ENCODE peak calls at places on chromosomes 6 and 20, in eight cellular contexts. E, L, S, C, N, T, W and D are unnamed samples. For H3K36me3 and H3K27me3, the result is how much of the 10 kb centered on the place peaks cover.

GRCh38 chr20:61454053-61454452 is 202.0 kb downstream of the CDH4 start:
- DNase-seq in E (no peak), L (no peak), S (no peak), C (no peak), N (no peak), T (no peak), W (no peak), D (no peak)

GRCh38 chr6:155050311-155050710 is 55.2 kb downstream of the TIAM2 start:
- DNase-seq in E (no peak), L (no peak), S (no peak), C (no peak), N (no peak), T (no peak), W (no peak), D (no peak)

GRCh38 chr6:26022166-26022510 is 59.5 kb downstream of the TRIM38 start:
- DNase-seq in E (peak), L (no peak), S (peak), C (no peak), N (peak), T (peak), W (peak), D (peak)

GRCh38 chr6:85465762-85466161 is 15.9 kb downstream of the NT5E start:
- DNase-seq in E (no peak), L (no peak), S (no peak), C (no peak), N (no peak), T (no peak), W (no peak), D (no peak)

GRCh38 chr6:103872219-103872618 is 987.5 kb downstream of the HACE1 start:
- DNase-seq in E (no peak), L (no peak), S (no peak), C (no peak), N (no peak), T (no peak), W (no peak), D (no peak)

GRCh38 chr20:826695-827323 is 6.7 kb upstream of the FAM110A start:
- DNase-seq in E (no peak), L (no peak), S (no peak), C (no peak), N (no peak), T (no peak), W (no peak), D (no peak)

GRCh38 chr6:4687989-4688947 is 87.9 kb upstream of the CDYL start:
- DNase-seq in E (no peak), L (no peak), S (peak), C (no peak), N (peak), T (peak), W (no peak), D (peak)

GRCh38 chr20:13271098-13271497 is 50.0 kb downstream of the ISM1 start:
- DNase-seq in E (no peak), L (no peak), S (no peak), C (no peak), N (no peak), T (no peak), W (no peak), D (no peak)

GRCh38 chr20:20571068-20571780 is 141.2 kb downstream of the RALGAPA2 start:
- DNase-seq in E (no peak), L (no peak), S (no peak), C (no peak), N (no peak), T (no peak), W (no peak), D (no peak)

GRCh38 chr6:125597411-125598253 is 151.8 kb upstream of the HEY2 start:
- DNase-seq in E (no peak), L (no peak), S (no peak), C (peak), N (no peak), T (no peak), W (no peak), D (no peak)

GRCh38 chr20:2261105-2261504 is 34.7 kb upstream of the TGM3 start:
- DNase-seq in E (no peak), L (no peak), S (no peak), C (no peak), N (no peak), T (no peak), W (no peak), D (no peak)

GRCh38 chr6:13355969-13356368 is 27.6 kb upstream of the TBC1D7 start:
- DNase-seq in E (no peak), L (no peak), S (no peak), C (no peak), N (no peak), T (no peak), W (no peak), D (no peak)

GRCh38 chr6:45532626-45533258 is 155.0 kb upstream of the SUPT3H start:
- DNase-seq in E (no peak), L (no peak), S (no peak), C (no peak), N (no peak), T (peak), W (no peak), D (no peak)

GRCh38 chr6:34067814-34068213 is 78.1 kb downstream of the GRM4 start:
- DNase-seq in E (no peak), L (no peak), S (no peak), C (no peak), N (peak), T (no peak), W (no peak), D (peak)

GRCh38 chr6:134535831-134536230 is 217.9 kb upstream of the SGK1 start:
- DNase-seq in E (no peak), L (no peak), S (no peak), C (no peak), N (no peak), T (no peak), W (no peak), D (no peak)

GRCh38 chr6:5765141-5765760 is 241.5 kb downstream of the NRN1 start:
- DNase-seq in E (peak), L (no peak), S (no peak), C (peak), N (no peak), T (no peak), W (no peak), D (no peak)

GRCh38 chr6:135782517-135782916 is 69.0 kb upstream of the PDE7B start:
- DNase-seq in E (no peak), L (no peak), S (no peak), C (no peak), N (no peak), T (no peak), W (no peak), D (no peak)

GRCh38 chr6:108968325-108968724 is 120.1 kb downstream of the ARMC2 start:
- DNase-seq in E (no peak), L (no peak), S (no peak), C (no peak), N (no peak), T (no peak), W (no peak), D (peak)

GRCh38 chr6:111057074-111057752 is 30.1 kb upstream of the SLC16A10 start:
- DNase-seq in E (no peak), L (no peak), S (peak), C (no peak), N (no peak), T (peak), W (peak), D (peak)

GRCh38 chr6:27238010-27238983 is 9.2 kb upstream of the PRSS16 start:
- DNase-seq in E (no peak), L (no peak), S (no peak), C (no peak), N (peak), T (peak), W (no peak), D (peak)

GRCh38 chr6:28357036-28357435 is 7.3 kb downstream of the ZKSCAN3 start:
- DNase-seq in E (no peak), L (no peak), S (no peak), C (no peak), N (no peak), T (peak), W (no peak), D (no peak)

GRCh38 chr20:13610205-13610604 is 28.5 kb downstream of the TASP1 start:
- DNase-seq in E (no peak), L (no peak), S (peak), C (no peak), N (no peak), T (peak), W (peak), D (peak)

GRCh38 chr6:22102671-22103070 is 194.2 kb downstream of the PRL start:
- DNase-seq in E (no peak), L (no peak), S (no peak), C (no peak), N (no peak), T (no peak), W (no peak), D (no peak)

GRCh38 chr6:153962548-153962947 is 76.5 kb upstream of the OPRM1 start:
- DNase-seq in E (no peak), L (no peak), S (no peak), C (no peak), N (no peak), T (no peak), W (no peak), D (no peak)

GRCh38 chr6:90080876-90081464 is 186.7 kb downstream of the GJA10 start:
- DNase-seq in E (no peak), L (no peak), S (no peak), C (no peak), N (no peak), T (no peak), W (no peak), D (no peak)

DNA sequence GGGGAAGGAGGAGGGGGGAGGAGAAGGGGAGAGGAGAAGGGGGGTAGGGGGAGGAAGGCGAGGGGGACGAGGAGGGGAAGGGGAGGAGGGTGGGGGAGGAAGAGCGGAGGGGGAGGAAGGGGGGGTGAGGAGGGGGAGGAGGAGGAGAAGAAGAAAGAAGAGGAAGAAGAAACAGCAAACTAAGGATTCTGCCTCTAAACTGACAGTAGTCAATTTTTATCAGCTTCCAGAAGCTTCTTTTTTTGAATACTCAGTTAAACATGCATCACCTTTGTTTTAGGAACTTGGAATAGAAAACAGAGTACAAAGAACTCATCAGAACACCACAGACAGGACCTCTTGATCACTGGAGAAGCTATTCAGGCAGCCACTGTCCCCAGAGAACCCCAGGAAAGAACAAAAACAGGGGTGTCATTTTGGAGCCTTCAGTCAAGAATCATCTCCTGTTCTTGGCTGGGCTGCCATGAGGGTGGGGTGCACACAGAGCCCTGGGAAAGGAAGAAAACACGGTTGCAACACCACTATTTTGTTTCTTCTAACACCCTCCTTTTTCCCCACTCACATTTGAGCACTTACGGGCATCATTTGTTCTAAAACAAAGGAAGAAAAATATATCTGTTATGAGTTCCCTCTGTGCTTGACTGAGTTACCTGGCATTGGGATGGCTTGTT is 67.4 kb downstream of the TMEM170B start:
- DNase-seq in E (no peak), L (no peak), S (no peak), C (no peak), N (no peak), T (no peak), W (no peak), D (no peak)
- H3K4me3 ChIP-seq in E (no peak), L (no peak), S (no peak), C (no peak), N (no peak), T (no peak), W (no peak), D (no peak)

GRCh38 chr20:43460172-43460829 is 2.6 kb downstream of the SRSF6 start:
- DNase-seq in E (no peak), L (no peak), S (no peak), C (no peak), N (no peak), T (no peak), W (no peak), D (no peak)
- H3K36me3 ChIP-seq in E (under half), L (under half), S (half or more), C (half or more), N (half or more), T (half or more), W (half or more), D (under half)

DNA sequence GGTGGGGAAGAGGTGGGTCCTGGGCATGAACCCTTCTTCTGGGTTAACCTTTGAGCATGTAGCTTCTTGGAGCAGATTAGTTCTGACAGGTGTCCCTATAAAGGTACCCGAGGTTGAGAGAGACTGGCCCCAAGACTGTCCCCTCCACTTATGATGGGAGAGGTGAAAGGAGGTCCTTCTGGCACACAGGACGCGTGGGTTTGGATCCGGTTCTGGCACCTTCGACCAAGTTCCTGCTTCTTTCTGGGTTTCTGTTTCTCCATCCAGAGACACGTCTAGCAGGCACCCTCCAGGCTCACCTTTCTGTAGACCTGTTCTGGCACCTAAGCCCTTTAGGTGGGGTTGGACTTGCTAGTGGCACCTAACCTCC is 4.1 kb downstream of the PAX1 start:
- DNase-seq in E (no peak), L (no peak), S (no peak), C (no peak), N (no peak), T (no peak), W (no peak), D (peak)
- H3K27me3 ChIP-seq in E (under half), L (half or more), S (under half), C (half or more), N (half or more), T (half or more), W (under half), D (half or more)

GRCh38 chr20:18144541-18145099 is 7.0 kb downstream of the KAT14 start:
- DNase-seq in E (no peak), L (no peak), S (no peak), C (no peak), N (peak), T (no peak), W (no peak), D (no peak)

GRCh38 chr20:18137412-18138265 is at the start of the genes KAT14 and PET117:
- DNase-seq in E (peak), L (peak), S (peak), C (peak), N (peak), T (peak), W (peak), D (peak)

GRCh38 chr20:18138266-18138582 is 561 bp downstream of the KAT14 start:
- DNase-seq in E (no peak), L (no peak), S (no peak), C (no peak), N (no peak), T (no peak), W (no peak), D (no peak)

GRCh38 chr20:18138639-18139583 is 1.2 kb downstream of the KAT14 start:
- DNase-seq in E (no peak), L (no peak), S (no peak), C (no peak), N (no peak), T (no peak), W (no peak), D (no peak)

DNA sequence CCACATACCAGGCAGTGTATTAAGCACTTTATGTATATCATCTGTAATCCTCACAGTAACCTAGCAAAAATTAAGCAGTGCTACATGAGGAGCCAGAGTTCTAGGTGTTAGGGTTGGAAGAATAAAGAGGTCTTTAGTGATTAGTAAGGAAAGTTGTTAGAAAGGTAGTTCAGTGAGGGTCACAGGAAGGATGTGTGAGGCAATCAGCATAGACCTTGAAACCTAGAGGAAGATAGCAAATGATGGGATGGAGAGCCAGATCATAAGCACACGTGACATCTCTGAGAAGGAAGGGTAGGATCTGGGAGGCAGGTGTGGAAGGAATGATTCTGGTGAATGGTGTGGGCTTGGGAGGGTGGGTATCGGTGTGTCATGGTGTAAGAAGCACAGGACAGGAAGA is 2.2 kb downstream of the KAT14 start:
- DNase-seq in E (no peak), L (no peak), S (no peak), C (no peak), N (no peak), T (no peak), W (no peak), D (no peak)
- H3K4me3 ChIP-seq in E (no peak), L (peak), S (no peak), C (no peak), N (no peak), T (no peak), W (no peak), D (no peak)

GRCh38 chr6:44147256-44147655 is 11.4 kb upstream of the CAPN11 start:
- DNase-seq in E (no peak), L (no peak), S (no peak), C (no peak), N (no peak), T (no peak), W (no peak), D (no peak)

GRCh38 chr6:44148306-44148705 is 10.3 kb upstream of the CAPN11 start:
- DNase-seq in E (no peak), L (no peak), S (no peak), C (no peak), N (no peak), T (no peak), W (no peak), D (no peak)

GRCh38 chr6:44149369-44150012 is 9.1 kb upstream of the CAPN11 start:
- DNase-seq in E (no peak), L (no peak), S (no peak), C (no peak), N (no peak), T (no peak), W (no peak), D (no peak)

GRCh38 chr6:44145839-44146238 is 12.8 kb upstream of the CAPN11 start:
- DNase-seq in E (no peak), L (no peak), S (no peak), C (no peak), N (no peak), T (no peak), W (no peak), D (no peak)

GRCh38 chr6:44146685-44147084 is 11.9 kb upstream of the CAPN11 start:
- DNase-seq in E (no peak), L (no peak), S (no peak), C (no peak), N (no peak), T (no peak), W (no peak), D (no peak)
- H3K36me3 ChIP-seq in E (under half), L (under half), S (half or more), C (under half), N (under half), T (under half), W (under half), D (under half)

DNA sequence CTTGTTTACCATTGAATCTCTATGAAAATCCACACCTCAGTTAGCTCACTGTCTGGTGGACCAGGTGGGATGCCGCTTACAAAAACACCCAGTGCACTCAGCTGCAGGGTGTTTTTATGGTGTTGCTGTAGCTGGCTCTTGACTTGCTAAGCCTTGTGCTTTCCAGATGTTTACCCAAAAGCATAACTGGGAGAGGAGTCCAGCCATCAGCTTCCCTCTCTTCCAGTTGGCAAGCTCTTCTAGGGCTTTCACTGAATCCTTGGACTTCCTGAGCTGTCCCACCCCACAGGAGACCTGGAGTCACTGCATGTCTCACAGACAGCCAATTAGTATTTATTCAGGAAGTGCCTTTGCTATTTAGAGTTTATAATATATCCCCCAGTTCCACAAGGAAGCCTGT is 210.9 kb downstream of the FNDC1 start:
- DNase-seq in E (no peak), L (no peak), S (no peak), C (no peak), N (no peak), T (no peak), W (no peak), D (no peak)
- H3K27me3 ChIP-seq in E (under half), L (under half), S (under half), C (under half), N (half or more), T (under half), W (under half), D (under half)